ENCODE peak calls at places on chromosomes 7 and 10, in four cellular contexts. Y, U, T and J are unnamed samples.

GRCh38 chr10:102621418-102622325 is 22.6 kb upstream of the TRIM8 start:
- DNase-seq in U (no peak), Y (no peak), T (no peak), J (peak; percentile 47)

GRCh38 chr7:141986923-141987322 is 8.8 kb upstream of the MGAM start:
- DNase-seq in U (no peak), T (no peak), Y (no peak), J (no peak)

GRCh38 chr7:30849565-30849964 is 62.1 kb upstream of the AQP1 start:
- DNase-seq in Y (no peak), T (no peak), U (no peak), J (no peak)

GRCh38 chr10:46026106-46026505 is 4.3 kb downstream of the NCOA4 start:
- DNase-seq in T (no peak), Y (no peak), U (no peak), J (no peak)

GRCh38 chr10:12348870-12349627 is at the start of gene CAMK1D:
- DNase-seq in Y (peak; percentile 57), T (peak; percentile 65), U (peak; percentile 87), J (peak; percentile 80)

GRCh38 chr10:30742471-30742870 is 112.9 kb upstream of the LYZL2 start:
- DNase-seq in Y (no peak), T (no peak), U (no peak), J (no peak)

GRCh38 chr10:87545783-87546182 is 41.1 kb downstream of the MINPP1 start:
- DNase-seq in T (no peak), U (no peak), Y (no peak), J (no peak)

GRCh38 chr7:41579961-41580935 is 122.6 kb downstream of the INHBA start:
- DNase-seq in U (peak; percentile 28), T (peak; percentile 98), Y (no peak), J (peak; percentile 56)

GRCh38 chr10:91054325-91054724 is 133.4 kb upstream of the ANKRD1 start:
- DNase-seq in T (no peak), U (no peak), Y (no peak), J (no peak)

GRCh38 chr7:98777051-98777450 is 92.8 kb downstream of the TMEM130 start:
- DNase-seq in T (no peak), Y (no peak), U (no peak), J (no peak)

GRCh38 chr7:45968312-45968711 is 47.2 kb upstream of the IGFBP3 start:
- DNase-seq in T (no peak), Y (no peak), U (no peak), J (no peak)

GRCh38 chr10:14543048-14543903 is 212.6 kb upstream of the FRMD4A start:
- DNase-seq in U (no peak), Y (peak; percentile 33), T (no peak), J (no peak)

GRCh38 chr7:5526190-5527037 is 102.8 kb upstream of the TNRC18 start:
- DNase-seq in T (peak; percentile 60), Y (no peak), U (no peak), J (no peak)

GRCh38 chr10:30850776-30851175 is 180.9 kb downstream of the ZNF438 start:
- DNase-seq in Y (no peak), U (no peak), T (no peak), J (no peak)

GRCh38 chr10:132904169-132904813 is 38.1 kb downstream of the CFAP46 start:
- DNase-seq in T (peak; percentile 56), U (peak; percentile 83), Y (no peak), J (peak; percentile 44)

GRCh38 chr10:60921631-60922030 is 22.4 kb downstream of the RHOBTB1 start:
- DNase-seq in T (no peak), Y (no peak), U (no peak), J (no peak)

GRCh38 chr10:49275896-49276295 is 23.1 kb upstream of the C10orf71 start:
- DNase-seq in Y (no peak), U (no peak), T (no peak), J (no peak)

GRCh38 chr7:151859111-151859947 is 17.6 kb downstream of the PRKAG2 start:
- DNase-seq in T (no peak), Y (no peak), U (no peak), J (no peak)

GRCh38 chr7:73774923-73775322 is 4.9 kb upstream of the CLDN3 start:
- DNase-seq in T (peak; percentile 47), U (no peak), Y (no peak), J (no peak)

GRCh38 chr10:113480828-113481502 is 71.9 kb upstream of the HABP2 start:
- DNase-seq in Y (no peak), T (no peak), U (no peak), J (no peak)

GRCh38 chr10:49752584-49752983 is 9.5 kb downstream of the OGDHL start:
- DNase-seq in Y (no peak), U (no peak), T (no peak), J (no peak)